ENCODE peak calls at places on chromosomes 11 and 22, in ten cellular contexts. N is A549; B is H9; I is HCT116; X is adrenal gland; Y is right atrium auricular region; C is transverse colon; L is PC-3; J is upper lobe of right lung; W is naive thymus-derived CD4-positive, alpha-beta T cell. H is an unnamed sample. For H3K9me3 and H3K4me1, the result is how much of the 10 kb centered on the place peaks cover.

GRCh38 chr11:57321996-57322880 is 2.5 kb downstream of the TNKS1BP1 start:
- DNase-seq in Y (peak), L (peak), N (peak), J (peak), W (no peak), B (peak), X (peak), I (peak), C (peak), H (no peak)

GRCh38 chr22:42577623-42578240 is 24.0 kb downstream of the SERHL2 start:
- DNase-seq in W (no peak), I (no peak), X (peak), L (no peak), Y (no peak), N (no peak), J (no peak), C (no peak), B (no peak), H (no peak)

GRCh38 chr11:123945132-123945531 is 1.5 kb upstream of the OR6T1 start:
- DNase-seq in Y (no peak), C (no peak), I (no peak), X (no peak), J (no peak), N (no peak), B (no peak), L (no peak), W (no peak), H (no peak)

GRCh38 chr11:134429104-134429503 is 17.1 kb upstream of the B3GAT1 start:
- DNase-seq in B (no peak), W (no peak), Y (no peak), N (no peak), X (no peak), C (no peak), J (no peak), L (no peak), I (no peak), H (no peak)

GRCh38 chr22:36561291-36561811 is 32.4 kb upstream of the EIF3D start:
- DNase-seq in X (no peak), J (no peak), Y (no peak), B (no peak), W (no peak), N (no peak), I (no peak), C (no peak), L (no peak), H (no peak)

GRCh38 chr22:29912605-29913398 is 29.8 kb downstream of the MTMR3 start:
- DNase-seq in J (no peak), C (no peak), X (no peak), Y (no peak), L (peak), B (no peak), W (no peak), I (no peak), N (no peak), H (no peak)

GRCh38 chr11:57324154-57324885 is 432 bp downstream of the TNKS1BP1 start:
- DNase-seq in C (peak), W (no peak), N (peak), I (no peak), J (peak), X (peak), Y (no peak), L (peak), B (peak), H (no peak)

GRCh38 chr11:13859986-13860385 is 102.5 kb upstream of the SPON1 start:
- DNase-seq in X (no peak), Y (no peak), L (no peak), I (no peak), W (peak), C (no peak), J (no peak), B (no peak), N (no peak), H (no peak)

GRCh38 chr11:8247312-8247711 is 16.4 kb downstream of the LMO1 start:
- DNase-seq in C (peak), W (no peak), J (no peak), L (peak), N (no peak), Y (no peak), X (no peak), B (peak), I (no peak), H (peak)

GRCh38 chr22:40512426-40513136 is 123.9 kb downstream of the MRTFA start:
- DNase-seq in B (no peak), I (no peak), C (no peak), Y (no peak), L (peak), J (no peak), X (no peak), W (no peak), N (peak), H (no peak)

GRCh38 chr22:41485033-41485432 is 16.1 kb downstream of the ACO2 start:
- DNase-seq in X (no peak), B (no peak), N (no peak), C (peak), L (no peak), Y (no peak), J (no peak), I (no peak), W (no peak), H (no peak)

GRCh38 chr11:78145511-78146030 is 6.1 kb upstream of the ALG8 start:
- DNase-seq in B (no peak), L (no peak), Y (no peak), W (no peak), X (no peak), I (no peak), C (no peak), J (no peak), N (no peak), H (no peak)

GRCh38 chr11:126341760-126342161 is 13.7 kb upstream of the ST3GAL4 start:
- DNase-seq in W (no peak), I (no peak), C (no peak), X (no peak), Y (no peak), L (peak), N (no peak), B (no peak), J (no peak), H (no peak)

GRCh38 chr22:19383292-19383691 is 48.2 kb downstream of the HIRA start:
- DNase-seq in J (no peak), W (no peak), C (no peak), B (no peak), L (no peak), Y (no peak), X (no peak), N (no peak), I (no peak), H (no peak)

GRCh38 chr11:9014826-9015225 is 11.0 kb upstream of the NRIP3 start:
- DNase-seq in X (no peak), B (no peak), W (no peak), N (no peak), I (no peak), C (no peak), L (no peak), Y (no peak), J (no peak), H (no peak)

GRCh38 chr11:91248199-91248807 is 976.3 kb upstream of the FAT3 start:
- DNase-seq in X (peak), L (peak), C (no peak), W (no peak), I (peak), N (peak), Y (no peak), J (no peak), B (no peak), H (peak)

GRCh38 chr11:68081691-68082090 is 39.5 kb downstream of the CHKA start:
- DNase-seq in B (no peak), J (no peak), C (no peak), I (no peak), Y (no peak), W (no peak), L (no peak), X (no peak), N (no peak), H (no peak)

GRCh38 chr11:134625151-134625550 is 213.1 kb upstream of the B3GAT1 start:
- DNase-seq in C (no peak), W (no peak), Y (no peak), J (no peak), X (no peak), N (no peak), B (no peak), I (no peak), L (no peak), H (no peak)

GRCh38 chr11:96338910-96339703 is 3.9 kb downstream of the MAML2 start:
- DNase-seq in B (peak), I (no peak), W (peak), N (no peak), Y (peak), C (peak), L (peak), X (peak), J (peak), H (peak)

GRCh38 chr11:56624661-56625110 is 10.0 kb upstream of the OR5M1 start:
- DNase-seq in Y (no peak), L (peak), X (no peak), C (no peak), J (no peak), I (no peak), W (no peak), B (no peak), N (peak), H (no peak)

GRCh38 chr11:72333657-72334056 is 89.7 kb upstream of the PHOX2A start:
- DNase-seq in N (no peak), I (no peak), Y (no peak), B (peak), J (no peak), C (no peak), L (no peak), W (peak), X (no peak), H (peak)

GRCh38 chr11:104997288-104997687 is 25.7 kb downstream of the CASP5 start:
- DNase-seq in I (no peak), X (no peak), W (no peak), C (no peak), J (no peak), Y (no peak), N (no peak), L (peak), B (no peak), H (no peak)

GRCh38 chr11:69839516-69839915 is 20.3 kb upstream of the FGF3 start:
- DNase-seq in C (no peak), X (no peak), Y (no peak), L (no peak), I (no peak), B (no peak), J (no peak), N (no peak), W (no peak), H (no peak)

GRCh38 chr11:47464479-47464878 is 15.5 kb upstream of the RAPSN start:
- DNase-seq in C (no peak), N (no peak), J (peak), W (no peak), Y (no peak), X (no peak), I (no peak), B (no peak), L (no peak), H (no peak)

GRCh38 chr11:130180491-130180890 is 20.9 kb downstream of the ST14 start:
- DNase-seq in C (no peak), X (peak), I (no peak), L (peak), N (no peak), W (no peak), Y (no peak), J (no peak), B (no peak), H (no peak)

GRCh38 chr11:85137597-85137996 is 489.5 kb downstream of the DLG2 start:
- DNase-seq in Y (no peak), J (no peak), X (no peak), L (no peak), B (no peak), C (no peak), I (no peak), N (no peak), W (no peak), H (no peak)

GRCh38 chr11:103792981-103793468 is 243.4 kb upstream of the DDI1 start:
- DNase-seq in X (no peak), J (no peak), B (no peak), L (no peak), Y (no peak), N (no peak), I (no peak), W (no peak), C (no peak), H (no peak)

GRCh38 chr11:73218106-73218829 is at the start of gene P2RY2:
- DNase-seq in X (peak), L (peak), J (peak), N (peak), Y (peak), W (no peak), B (peak), I (peak), C (peak), H (no peak)

GRCh38 chr22:29704528-29705285 is 15.1 kb upstream of the CABP7 start:
- DNase-seq in L (peak), Y (no peak), C (no peak), J (no peak), X (peak), I (no peak), W (no peak), N (no peak), B (no peak), H (no peak)

GRCh38 chr11:77084581-77085191 is 17.9 kb downstream of the CAPN5 start:
- DNase-seq in N (no peak), J (peak), L (no peak), B (no peak), I (no peak), Y (no peak), X (peak), W (no peak), C (peak), H (no peak)

GRCh38 chr11:74937696-74938475 is 11.0 kb downstream of the XRRA1 start:
- DNase-seq in L (peak), I (no peak), X (no peak), Y (no peak), J (no peak), B (no peak), C (no peak), W (no peak), N (no peak), H (no peak)

GRCh38 chr11:10478574-10479550 is 23.8 kb downstream of the AMPD3 start:
- DNase-seq in W (no peak), I (no peak), L (no peak), X (peak), B (no peak), Y (no peak), N (no peak), C (no peak), J (no peak), H (no peak)

GRCh38 chr22:24601217-24602104 is 1.5 kb upstream of the GGT1 start:
- DNase-seq in I (no peak), W (no peak), L (no peak), B (no peak), C (peak), X (peak), Y (no peak), J (peak), N (no peak), H (peak)

GRCh38 chr11:45593992-45594391 is 71.4 kb downstream of the CHST1 start:
- DNase-seq in W (no peak), L (peak), X (no peak), Y (no peak), B (no peak), N (no peak), I (peak), C (no peak), J (no peak), H (no peak)

GRCh38 chr11:102985850-102986249 is 30.3 kb upstream of the MMP13 start:
- DNase-seq in N (no peak), Y (no peak), X (no peak), C (no peak), B (no peak), L (no peak), I (no peak), J (no peak), W (no peak), H (no peak)

GRCh38 chr11:103077553-103077952 is 14.4 kb downstream of the DCUN1D5 start:
- DNase-seq in X (no peak), N (no peak), I (no peak), J (no peak), C (no peak), W (no peak), Y (no peak), B (no peak), L (no peak), H (no peak)

GRCh38 chr11:11805228-11805627 is 36.5 kb upstream of the USP47 start:
- DNase-seq in C (no peak), J (no peak), L (no peak), N (no peak), I (no peak), B (no peak), W (no peak), X (no peak), Y (no peak), H (no peak)
- H3K27ac ChIP-seq in C (no peak), J (no peak), L (no peak), N (no peak), I (no peak), B (no peak), W (no peak), X (no peak), Y (no peak), H (no peak)

DNA sequence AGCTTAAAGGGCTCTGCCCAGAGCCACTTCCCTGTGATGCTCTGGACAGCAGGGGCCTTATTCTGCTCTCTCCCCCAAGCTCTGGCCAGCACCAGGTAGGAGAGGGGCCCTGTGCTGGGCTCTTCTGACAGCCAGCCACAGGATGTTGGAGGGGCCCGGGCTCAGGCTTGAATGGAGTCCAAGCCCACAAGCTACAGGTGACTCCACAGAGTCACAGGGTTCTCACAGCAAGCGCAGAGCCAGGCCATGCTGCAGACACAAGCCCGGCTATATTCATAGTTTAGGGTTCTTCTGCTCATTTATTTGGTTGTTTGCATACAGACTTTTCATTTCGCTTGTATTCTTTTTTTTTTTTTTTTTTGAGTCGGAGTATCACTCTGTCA is 1392.8 kb downstream of the BRD1 start:
- DNase-seq in C (no peak), Y (no peak), J (no peak), B (no peak), I (no peak), X (no peak), N (no peak), L (no peak), W (no peak), H (no peak)
- H3K9me3 ChIP-seq in C (under half), Y (under half), J (under half), B (under half), I (under half), X (under half), N (under half), L (under half), W (under half), H (under half)

DNA sequence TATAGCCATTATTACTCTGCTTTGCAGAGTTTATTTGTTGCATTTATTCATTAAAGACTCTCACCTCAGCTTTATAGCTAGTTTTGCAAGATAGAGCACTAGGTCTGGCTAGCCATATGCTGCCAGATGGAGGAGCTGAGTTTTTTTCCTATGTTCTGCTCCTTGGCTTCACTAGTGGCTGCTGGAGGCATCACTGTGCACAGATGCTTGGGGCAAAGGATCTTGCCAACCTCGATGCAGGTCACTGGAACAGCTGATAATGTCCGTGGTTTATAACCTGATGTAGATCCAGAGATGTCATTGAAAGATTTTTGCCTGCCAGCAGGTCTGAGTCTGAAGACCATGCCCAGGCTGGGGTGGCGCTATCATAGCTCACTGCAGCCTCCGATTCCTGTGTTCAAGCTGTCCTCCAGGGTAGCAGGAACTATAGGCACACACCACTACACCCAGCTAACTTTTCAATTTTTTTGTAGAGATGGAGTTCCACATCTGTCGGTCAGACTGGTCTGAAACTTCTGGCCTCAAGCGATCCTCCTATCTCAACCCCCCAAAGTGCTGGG is 63.2 kb downstream of the PACS1 start:
- DNase-seq in B (no peak), X (no peak), C (no peak), I (no peak), J (no peak), W (no peak), Y (no peak), L (no peak), N (no peak), H (no peak)
- H3K4me1 ChIP-seq in B (under half), X (under half), C (under half), I (under half), J (under half), W (under half), Y (under half), L (under half), N (half or more), H (under half)

GRCh38 chr22:23306438-23306921 is 126.2 kb downstream of the BCR start:
- DNase-seq in B (no peak), I (no peak), L (no peak), J (peak), Y (no peak), X (peak), C (no peak), W (no peak), N (no peak), H (no peak)
- H3K27ac ChIP-seq in B (no peak), I (no peak), L (no peak), J (peak), Y (peak), X (peak), C (peak), W (no peak), N (no peak), H (no peak)

H was measured in CD4-positive, CD25-positive, alpha-beta regulatory T cell.